ENCODE peak calls at places on chromosomes 2 and 18, in nine cellular contexts. Y, W, I, Q, E, G, L, F and Z are unnamed samples.

GRCh38 chr2:3172265-3172935 is 205.2 kb downstream of the EIPR1 start:
- DNase-seq in I (no peak), W (no peak), Q (no peak), F (peak; percentile 32), G (peak; percentile 57), Y (no peak), E (no peak), L (no peak), Z (no peak)

GRCh38 chr2:32680937-32681336 is 53.1 kb downstream of the TTC27 start:
- DNase-seq in I (peak; percentile 6), Y (no peak), F (no peak), Q (no peak), W (no peak), G (no peak), L (no peak), E (no peak), Z (no peak)

GRCh38 chr2:113178891-113179290 is 5.1 kb downstream of the PSD4 start:
- DNase-seq in F (no peak), Y (no peak), L (no peak), W (no peak), Q (no peak), E (no peak), G (peak; percentile 81), I (no peak), Z (no peak)

GRCh38 chr2:94986392-94986963 is 39.0 kb upstream of the MAL start:
- DNase-seq in L (peak; percentile 63), Y (peak; percentile 69), W (no peak), G (no peak), E (peak; percentile 72), Q (peak; percentile 54), F (peak; percentile 39), I (peak; percentile 73), Z (peak; percentile 61)

GRCh38 chr2:85524567-85524923 is 14.4 kb upstream of the MAT2A start:
- DNase-seq in Y (peak; percentile 94), I (no peak), W (no peak), F (no peak), G (no peak), L (no peak), E (no peak), Q (no peak), Z (no peak)

GRCh38 chr2:106094101-106094860 is 99.8 kb downstream of the UXS1 start:
- DNase-seq in L (no peak), W (no peak), E (no peak), I (no peak), Y (no peak), F (no peak), Q (no peak), G (peak; percentile 82), Z (no peak)

GRCh38 chr2:144578099-144578498 is 58.2 kb upstream of the ZEB2 start:
- DNase-seq in E (no peak), G (no peak), Q (no peak), W (no peak), Y (no peak), L (no peak), I (no peak), F (peak; percentile 3), Z (no peak)

GRCh38 chr2:101125374-101125773 is 25.8 kb downstream of the TBC1D8 start:
- DNase-seq in E (no peak), I (no peak), F (no peak), Y (no peak), W (no peak), L (no peak), G (no peak), Q (peak; percentile 42), Z (no peak)

GRCh38 chr18:51563401-51563800 is 365.9 kb upstream of the MEX3C start:
- DNase-seq in Q (no peak), F (no peak), Y (peak; percentile 59), I (no peak), E (no peak), G (no peak), L (peak; percentile 7), W (no peak), Z (no peak)

GRCh38 chr2:226607379-226607778 is 192.2 kb downstream of the IRS1 start:
- DNase-seq in I (peak; percentile 53), Y (no peak), W (no peak), Q (no peak), L (no peak), F (no peak), E (no peak), G (no peak), Z (no peak)

GRCh38 chr18:60601249-60601648 is 228.7 kb upstream of the MC4R start:
- DNase-seq in L (no peak), G (no peak), Y (no peak), F (no peak), Q (no peak), I (no peak), E (no peak), W (no peak), Z (no peak)

GRCh38 chr2:70367722-70368323 is 66.0 kb upstream of the FAM136A start:
- DNase-seq in G (no peak), W (no peak), E (peak; percentile 10), Y (peak; percentile 21), I (peak; percentile 41), F (peak; percentile 12), L (no peak), Q (peak; percentile 15), Z (no peak)

GRCh38 chr2:28280576-28280975 is 112.1 kb upstream of the FOSL2 start:
- DNase-seq in F (no peak), W (no peak), Y (no peak), I (no peak), G (no peak), E (no peak), Q (no peak), L (no peak), Z (no peak)

GRCh38 chr2:7899923-7900322 is 781.9 kb upstream of the ID2 start:
- DNase-seq in Q (no peak), F (no peak), G (no peak), L (no peak), I (no peak), W (no peak), E (no peak), Y (peak; percentile 42), Z (no peak)

GRCh38 chr2:147639891-147640290 is 204.9 kb upstream of the ACVR2A start:
- DNase-seq in E (no peak), G (no peak), L (peak; percentile 91), Q (no peak), Y (no peak), W (no peak), F (no peak), I (no peak), Z (no peak)

GRCh38 chr18:50819027-50819726 is 639 bp downstream of the MRO start:
- DNase-seq in Q (no peak), F (peak; percentile 42), W (no peak), L (no peak), Y (peak; percentile 91), E (peak; percentile 47), G (no peak), I (peak; percentile 17), Z (no peak)

GRCh38 chr2:26161926-26162325 is 11.0 kb upstream of the GAREM2 start:
- DNase-seq in Y (no peak), E (no peak), L (no peak), W (no peak), F (no peak), G (no peak), I (no peak), Q (no peak), Z (no peak)

GRCh38 chr18:10291568-10291981 is 162.9 kb upstream of the APCDD1 start:
- DNase-seq in W (no peak), F (no peak), Y (no peak), G (no peak), I (peak; percentile 31), E (no peak), Q (no peak), L (no peak), Z (no peak)

GRCh38 chr18:24941164-24941951 is 410.6 kb downstream of the ZNF521 start:
- DNase-seq in E (no peak), W (no peak), Y (no peak), F (no peak), G (no peak), I (no peak), L (no peak), Q (no peak), Z (no peak)

GRCh38 chr2:200985806-200986205 is 22.3 kb upstream of the ORC2 start:
- DNase-seq in L (no peak), I (peak; percentile 66), W (no peak), Y (no peak), E (no peak), Q (no peak), G (no peak), F (no peak), Z (no peak)

GRCh38 chr2:15895615-15896500 is 44.5 kb upstream of the MYCN start:
- DNase-seq in E (no peak), L (no peak), F (no peak), Q (no peak), W (no peak), I (no peak), Y (peak; percentile 74), G (no peak), Z (no peak)

GRCh38 chr18:54608008-54608642 is 17.1 kb downstream of the DYNAP start:
- DNase-seq in G (no peak), I (peak; percentile 11), E (no peak), Y (no peak), Q (no peak), L (no peak), F (peak; percentile 55), W (no peak), Z (no peak)

GRCh38 chr2:30351087-30351486 is 96.0 kb upstream of the LCLAT1 start:
- DNase-seq in G (no peak), I (no peak), F (no peak), L (no peak), W (no peak), Q (no peak), Y (no peak), E (no peak), Z (peak; percentile 77)